ENCODE peak calls at places on chromosomes 5 and 9, in eight cellular contexts. A is stimulated activated CD4-positive, alpha-beta T cell treated with anti-CD3 and anti-CD28 coated beads, Interleukin-2, amount 100 ng/mL, for 48 hours; U is adipocyte; V is NCI-H1417; L is NCI-H510A; R is WTC11; W is NCI-H2029; E is mucosa of gallbladder. D is an unnamed sample.

GRCh38 chr9:88388886-88389617 is 808 bp downstream of the SPIN1 start:
- DNase-seq in A (peak; percentile 19), U (peak; percentile 84), V (peak; percentile 90), L (peak; percentile 65), R (peak; percentile 63), W (peak; percentile 30), E (peak; percentile 29), D (no peak)

GRCh38 chr9:36731576-36731975 is 158.9 kb downstream of the MELK start:
- DNase-seq in A (no peak), U (no peak), V (no peak), L (no peak), R (no peak), W (peak; percentile 85), E (no peak), D (no peak)

GRCh38 chr9:129141066-129142041 is 30.1 kb downstream of the PTPA start:
- DNase-seq in A (no peak), U (peak; percentile 91), V (no peak), L (no peak), R (no peak), W (no peak), E (peak; percentile 80), D (peak; percentile 91)

GRCh38 chr9:130042406-130042930 is 521 bp downstream of the FNBP1 start:
- DNase-seq in A (no peak), U (peak; percentile 70), V (peak; percentile 86), L (no peak), R (peak; percentile 56), W (no peak), E (no peak), D (no peak)

GRCh38 chr5:159917919-159918487 is 1.7 kb downstream of the ADRA1B start:
- DNase-seq in A (no peak), U (no peak), V (no peak), L (no peak), R (no peak), W (no peak), E (no peak), D (no peak)

GRCh38 chr5:69449511-69449910 is 34.6 kb downstream of the MARVELD2 start:
- DNase-seq in A (no peak), U (no peak), V (no peak), L (no peak), R (no peak), W (no peak), E (no peak), D (no peak)

GRCh38 chr5:143585970-143586369 is 182.5 kb upstream of the NR3C1 start:
- DNase-seq in A (no peak), U (peak; percentile 14), V (no peak), L (no peak), R (no peak), W (no peak), E (no peak), D (no peak)

GRCh38 chr5:124080256-124080655 is 568.3 kb downstream of the CSNK1G3 start:
- DNase-seq in A (no peak), U (no peak), V (no peak), L (no peak), R (no peak), W (no peak), E (no peak), D (no peak)

GRCh38 chr9:134957165-134957944 is 39.6 kb upstream of the FCN1 start:
- DNase-seq in A (no peak), U (no peak), V (no peak), L (no peak), R (no peak), W (no peak), E (no peak), D (no peak)

GRCh38 chr5:41524174-41524573 is 13.8 kb upstream of the PLCXD3 start:
- DNase-seq in A (no peak), U (no peak), V (no peak), L (no peak), R (peak; percentile 19), W (no peak), E (no peak), D (no peak)

GRCh38 chr5:124743534-124744169 is 2.8 kb downstream of the ZNF608 start:
- DNase-seq in A (no peak), U (no peak), V (peak; percentile 37), L (peak; percentile 31), R (no peak), W (no peak), E (no peak), D (no peak)

GRCh38 chr5:15286659-15287058 is 213.3 kb upstream of the FBXL7 start:
- DNase-seq in A (no peak), U (peak; percentile 15), V (no peak), L (no peak), R (no peak), W (no peak), E (no peak), D (no peak)

GRCh38 chr5:74120585-74120984 is 494.6 kb downstream of the ARHGEF28 start:
- DNase-seq in A (no peak), U (no peak), V (no peak), L (no peak), R (no peak), W (no peak), E (no peak), D (no peak)

GRCh38 chr9:33132249-33132772 is 34.8 kb downstream of the B4GALT1 start:
- DNase-seq in A (no peak), U (peak; percentile 76), V (no peak), L (no peak), R (no peak), W (no peak), E (no peak), D (no peak)

GRCh38 chr5:45038366-45038987 is 229.7 kb downstream of the MRPS30 start:
- DNase-seq in A (no peak), U (peak; percentile 30), V (peak; percentile 1), L (no peak), R (no peak), W (peak; percentile 1), E (no peak), D (no peak)

GRCh38 chr9:37676411-37676830 is 25.7 kb downstream of the FRMPD1 start:
- DNase-seq in A (no peak), U (no peak), V (peak; percentile 49), L (no peak), R (no peak), W (peak; percentile 77), E (no peak), D (no peak)

GRCh38 chr5:159402328-159402727 is 72.0 kb upstream of the IL12B start:
- DNase-seq in A (no peak), U (peak; percentile 2), V (no peak), L (no peak), R (no peak), W (no peak), E (no peak), D (no peak)

GRCh38 chr9:111900934-111901612 is 4.5 kb downstream of the UGCG start:
- DNase-seq in A (no peak), U (no peak), V (no peak), L (no peak), R (no peak), W (no peak), E (no peak), D (no peak)

GRCh38 chr5:125412051-125412560 is 665.7 kb upstream of the ZNF608 start:
- DNase-seq in A (no peak), U (peak; percentile 38), V (no peak), L (no peak), R (peak; percentile 37), W (no peak), E (peak; percentile 11), D (no peak)

GRCh38 chr5:135249658-135250057 is 149.4 kb downstream of the MACROH2A1 start:
- DNase-seq in A (no peak), U (no peak), V (no peak), L (no peak), R (no peak), W (no peak), E (peak; percentile 4), D (no peak)

GRCh38 chr5:351911-352225 is 30.4 kb downstream of the AHRR start:
- DNase-seq in A (no peak), U (no peak), V (no peak), L (no peak), R (no peak), W (no peak), E (no peak), D (peak; percentile 84)

GRCh38 chr5:50663636-50664035 is 2.8 kb upstream of the PARP8 start:
- DNase-seq in A (no peak), U (no peak), V (no peak), L (no peak), R (no peak), W (peak; percentile 32), E (peak; percentile 51), D (no peak)

GRCh38 chr9:121331992-121332685 is 37.9 kb downstream of the STOM start:
- DNase-seq in A (no peak), U (peak; percentile 76), V (no peak), L (no peak), R (no peak), W (no peak), E (no peak), D (peak; percentile 88)

GRCh38 chr5:172361566-172362238 is 78.1 kb upstream of the UBTD2 start:
- DNase-seq in A (peak; percentile 19), U (peak; percentile 97), V (no peak), L (no peak), R (no peak), W (no peak), E (no peak), D (no peak)

GRCh38 chr9:38035873-38036272 is 33.2 kb downstream of the SHB start:
- DNase-seq in A (no peak), U (peak; percentile 66), V (no peak), L (no peak), R (no peak), W (no peak), E (no peak), D (no peak)

GRCh38 chr9:6827370-6827949 is 69.7 kb downstream of the KDM4C start:
- DNase-seq in A (peak; percentile 37), U (peak; percentile 68), V (peak; percentile 31), L (peak; percentile 11), R (peak; percentile 32), W (no peak), E (no peak), D (no peak)

GRCh38 chr9:90112791-90113190 is 508.0 kb downstream of the GADD45G start:
- DNase-seq in A (no peak), U (no peak), V (no peak), L (no peak), R (no peak), W (no peak), E (no peak), D (no peak)

D was measured in vagina.